ENCODE peak calls at places on chromosomes 5 and 9, in eight cellular contexts. C is naive thymus-derived CD8-positive, alpha-beta T cell; H is brain microvascular endothelial cell; M is small intestine; F is heart right ventricle; R is ACHN; S is activated T-helper 1 cell treated with Interleukin-2 at 50 U/mL for 16 hours; J is GM12892. I is an unnamed sample.

GRCh38 chr9:6924149-6924548 is 166.4 kb downstream of the KDM4C start:
- DNase-seq in H (no peak), M (no peak), J (no peak), S (no peak), F (no peak), C (no peak), R (no peak), I (no peak)

GRCh38 chr5:126544087-126544740 is 50.8 kb downstream of the ALDH7A1 start:
- DNase-seq in J (peak), F (no peak), S (no peak), H (peak), M (peak), C (no peak), R (peak), I (no peak)

GRCh38 chr5:74624931-74625505 is 15.5 kb downstream of the ENC1 start:
- DNase-seq in H (no peak), J (no peak), R (no peak), S (no peak), F (no peak), M (no peak), C (no peak), I (no peak)

GRCh38 chr9:123763910-123764588 is 165.9 kb downstream of the DENND1A start:
- DNase-seq in C (no peak), M (no peak), R (no peak), S (no peak), J (no peak), H (peak), F (no peak), I (no peak)

GRCh38 chr5:109695005-109695926 is 5.5 kb downstream of the MAN2A1 start:
- DNase-seq in F (no peak), C (no peak), S (no peak), H (no peak), J (no peak), R (no peak), M (no peak), I (no peak)

GRCh38 chr9:98873535-98874432 is 66.3 kb downstream of the GALNT12 start:
- DNase-seq in J (no peak), R (peak), M (no peak), C (no peak), F (peak), S (no peak), H (no peak), I (peak)

GRCh38 chr9:137398561-137399468 is 24.1 kb downstream of the EXD3 start:
- DNase-seq in S (no peak), F (no peak), R (no peak), C (no peak), H (no peak), J (no peak), M (no peak), I (peak)

GRCh38 chr9:14710804-14711203 is 11.7 kb downstream of the CER1 start:
- DNase-seq in M (no peak), S (no peak), H (peak), C (no peak), F (no peak), R (no peak), J (no peak), I (no peak)

GRCh38 chr9:91777437-91777836 is 172.6 kb downstream of the ROR2 start:
- DNase-seq in S (no peak), H (peak), J (no peak), F (no peak), M (no peak), R (no peak), C (no peak), I (no peak)

GRCh38 chr9:26524225-26524624 is 368.4 kb downstream of the CAAP1 start:
- DNase-seq in S (no peak), F (no peak), J (no peak), R (no peak), M (no peak), C (no peak), H (no peak), I (no peak)

GRCh38 chr5:36755340-36755739 is 121.2 kb upstream of the NIPBL start:
- DNase-seq in H (no peak), R (no peak), F (no peak), S (no peak), M (peak), C (no peak), J (no peak), I (no peak)

GRCh38 chr5:123813937-123814624 is 302.1 kb downstream of the CSNK1G3 start:
- DNase-seq in M (peak), S (no peak), H (no peak), C (no peak), R (no peak), F (no peak), J (no peak), I (no peak)

GRCh38 chr5:96517294-96517693 is 84.2 kb upstream of the PCSK1 start:
- DNase-seq in H (peak), F (no peak), C (no peak), R (no peak), M (no peak), J (no peak), S (no peak), I (no peak)

GRCh38 chr5:36066540-36067210 is at the start of gene UGT3A2:
- DNase-seq in J (no peak), S (no peak), F (no peak), R (peak), C (no peak), H (no peak), M (no peak), I (no peak)